ENCODE peak calls at places on chromosomes 12 and 14, in five cellular contexts. One of them, this sample, is unnamed.

GRCh38 chr14:84225243-84225642 is 1304.7 kb upstream of the FLRT2 start:
- DNase-seq in AG09309: no peak
- DNase-seq in osteocyte: no peak
- DNase-seq in substantia nigra: no peak
- DNase-seq in iPS DF 19.7: no peak
- DNase-seq in this sample: no peak

GRCh38 chr12:22121224-22121623 is 75.2 kb downstream of the CMAS start:
- DNase-seq in AG09309: no peak
- DNase-seq in osteocyte: no peak
- DNase-seq in substantia nigra: no peak
- DNase-seq in iPS DF 19.7: peak
- DNase-seq in this sample: no peak

GRCh38 chr12:57085999-57086950 is 2.6 kb upstream of the NAB2 start:
- DNase-seq in AG09309: no peak
- DNase-seq in osteocyte: no peak
- DNase-seq in substantia nigra: no peak
- DNase-seq in iPS DF 19.7: no peak
- DNase-seq in this sample: no peak

GRCh38 chr14:61326847-61327246 is 5.5 kb downstream of the PRKCH start:
- DNase-seq in AG09309: no peak
- DNase-seq in osteocyte: no peak
- DNase-seq in substantia nigra: no peak
- DNase-seq in iPS DF 19.7: no peak
- DNase-seq in this sample: no peak

GRCh38 chr12:40999212-40999611 is 188.9 kb upstream of the PDZRN4 start:
- DNase-seq in AG09309: no peak
- DNase-seq in osteocyte: no peak
- DNase-seq in substantia nigra: no peak
- DNase-seq in iPS DF 19.7: no peak
- DNase-seq in this sample: no peak

GRCh38 chr14:68703093-68703492 is 89.8 kb downstream of the ZFP36L1 start:
- DNase-seq in AG09309: no peak
- DNase-seq in osteocyte: no peak
- DNase-seq in substantia nigra: no peak
- DNase-seq in iPS DF 19.7: no peak
- DNase-seq in this sample: no peak

GRCh38 chr12:32108829-32109228 is 2.2 kb downstream of the BICD1 start:
- DNase-seq in AG09309: no peak
- DNase-seq in osteocyte: no peak
- DNase-seq in substantia nigra: no peak
- DNase-seq in iPS DF 19.7: no peak
- DNase-seq in this sample: peak

GRCh38 chr14:83172363-83172762 is 1638.7 kb upstream of the SEL1L start:
- DNase-seq in AG09309: no peak
- DNase-seq in osteocyte: no peak
- DNase-seq in substantia nigra: no peak
- DNase-seq in iPS DF 19.7: no peak
- DNase-seq in this sample: no peak

GRCh38 chr14:104150201-104151027 is 12.0 kb downstream of the KIF26A start:
- DNase-seq in AG09309: no peak
- DNase-seq in osteocyte: peak
- DNase-seq in substantia nigra: no peak
- DNase-seq in iPS DF 19.7: peak
- DNase-seq in this sample: no peak

This sample was measured in C1 segment of cervical spinal cord.